ENCODE peak calls at places on chromosomes 7 and 10, in four cellular contexts. E is body of pancreas, J is uterus, N is Panc1. P is an unnamed sample.

GRCh38 chr7:143884978-143885559 is 16.9 kb downstream of the TCAF1 start:
- DNase-seq in E (peak; percentile 42), J (peak; percentile 61), N (no peak), P (no peak)

GRCh38 chr10:48805848-48806247 is 121.2 kb downstream of the WDFY4 start:
- DNase-seq in E (no peak), J (no peak), N (no peak), P (no peak)

GRCh38 chr10:26391701-26392695 is 46.1 kb upstream of the APBB1IP start:
- DNase-seq in E (no peak), J (no peak), N (no peak), P (no peak)

GRCh38 chr10:77763453-77764430 is 126.1 kb upstream of the KCNMA1 start:
- DNase-seq in E (no peak), J (no peak), N (no peak), P (no peak)

GRCh38 chr7:17369686-17370426 is 71.4 kb downstream of the AHR start:
- DNase-seq in E (no peak), J (peak; percentile 24), N (no peak), P (no peak)

GRCh38 chr10:28842321-28842720 is 165.0 kb downstream of the BAMBI start:
- DNase-seq in E (no peak), J (no peak), N (no peak), P (no peak)

GRCh38 chr10:101759354-101760247 is 16.3 kb downstream of the FGF8 start:
- DNase-seq in E (no peak), J (no peak), N (no peak), P (no peak)

GRCh38 chr7:75995052-75995471 is 667 bp upstream of the TMEM120A start:
- DNase-seq in E (no peak), J (peak; percentile 38), N (no peak), P (no peak)

GRCh38 chr7:96026606-96027005 is 254.3 kb downstream of the DYNC1I1 start:
- DNase-seq in E (no peak), J (no peak), N (no peak), P (no peak)

GRCh38 chr10:94027197-94027596 is 33.5 kb downstream of the PLCE1 start:
- DNase-seq in E (no peak), J (no peak), N (no peak), P (no peak)

GRCh38 chr7:80960228-80960627 is 41.4 kb upstream of the SEMA3C start:
- DNase-seq in E (no peak), J (no peak), N (no peak), P (no peak)

GRCh38 chr7:25949672-25950487 is 202.1 kb upstream of the NFE2L3 start:
- DNase-seq in E (peak; percentile 80), J (no peak), N (no peak), P (no peak)

GRCh38 chr7:63900394-63901203 is 98.0 kb upstream of the ZNF722 start:
- DNase-seq in E (peak; percentile 97), J (peak; percentile 75), N (peak; percentile 46), P (peak; percentile 86)

GRCh38 chr7:28533731-28534531 is 121.6 kb downstream of the CREB5 start:
- DNase-seq in E (peak; percentile 23), J (peak; percentile 46), N (no peak), P (no peak)

GRCh38 chr10:125232841-125233240 is 72.5 kb upstream of the CTBP2 start:
- DNase-seq in E (no peak), J (no peak), N (no peak), P (no peak)

GRCh38 chr7:134885967-134886352 is 100.3 kb upstream of the AGBL3 start:
- DNase-seq in E (no peak), J (peak; percentile 61), N (no peak), P (no peak)

GRCh38 chr7:150788474-150789269 is 11.5 kb downstream of the TMEM176B start:
- DNase-seq in E (peak; percentile 50), J (peak; percentile 44), N (no peak), P (no peak)

GRCh38 chr10:66586073-66586472 is 339.8 kb upstream of the LRRTM3 start:
- DNase-seq in E (peak; percentile 70), J (no peak), N (no peak), P (no peak)

GRCh38 chr10:93438796-93439253 is 43.3 kb downstream of the MYOF start:
- DNase-seq in E (peak; percentile 81), J (peak; percentile 61), N (no peak), P (no peak)

GRCh38 chr7:110987130-110987693 is 103.7 kb upstream of the LRRN3 start:
- DNase-seq in E (no peak), J (no peak), N (no peak), P (no peak)

GRCh38 chr10:68082815-68083395 is 7.8 kb upstream of the HERC4 start:
- DNase-seq in E (no peak), J (no peak), N (no peak), P (no peak)

GRCh38 chr10:89283174-89283987 is 18.5 kb upstream of the IFIT2 start:
- DNase-seq in E (no peak), J (no peak), N (no peak), P (no peak)

GRCh38 chr10:112639291-112639690 is 192.3 kb downstream of the VTI1A start:
- DNase-seq in E (no peak), J (no peak), N (no peak), P (no peak)

GRCh38 chr10:100670828-100671479 is 74.4 kb upstream of the PAX2 start:
- DNase-seq in E (peak; percentile 54), J (no peak), N (no peak), P (peak; percentile 65)

GRCh38 chr7:29771081-29771832 is 35.1 kb upstream of the WIPF3 start:
- DNase-seq in E (no peak), J (no peak), N (no peak), P (no peak)

GRCh38 chr10:36251068-36251467 is 609.0 kb upstream of the FZD8 start:
- DNase-seq in E (no peak), J (no peak), N (no peak), P (no peak)

GRCh38 chr10:65620404-65621048 is 1305.3 kb upstream of the LRRTM3 start:
- DNase-seq in E (no peak), J (no peak), N (no peak), P (no peak)

GRCh38 chr7:51430480-51431086 is 114.0 kb upstream of the COBL start:
- DNase-seq in E (peak; percentile 42), J (no peak), N (peak; percentile 39), P (no peak)

GRCh38 chr7:131302876-131303707 is 24.6 kb upstream of the MKLN1 start:
- DNase-seq in E (peak; percentile 71), J (no peak), N (no peak), P (no peak)
- TF ChIP-seq CTCF in E (peak; percentile 62), J (peak; percentile 47), N (peak; percentile 81), P (peak; percentile 10)

GRCh38 chr10:86348321-86349210 is 18.0 kb downstream of the GRID1 start:
- DNase-seq in E (no peak), J (no peak), N (no peak), P (no peak)
- TF ChIP-seq CTCF in E (no peak), J (no peak), N (peak; percentile 66), P (no peak)

GRCh38 chr10:15442056-15442455 is 71.0 kb upstream of the FAM171A1 start:
- DNase-seq in E (no peak), J (no peak), N (no peak), P (no peak)

GRCh38 chr10:15440204-15440711 is 69.2 kb upstream of the FAM171A1 start:
- DNase-seq in E (no peak), J (no peak), N (no peak), P (no peak)

GRCh38 chr10:15436696-15437095 is 65.6 kb upstream of the FAM171A1 start:
- DNase-seq in E (no peak), J (no peak), N (no peak), P (no peak)

GRCh38 chr10:15444105-15445021 is 73.3 kb upstream of the FAM171A1 start:
- DNase-seq in E (no peak), J (no peak), N (no peak), P (no peak)

DNA sequence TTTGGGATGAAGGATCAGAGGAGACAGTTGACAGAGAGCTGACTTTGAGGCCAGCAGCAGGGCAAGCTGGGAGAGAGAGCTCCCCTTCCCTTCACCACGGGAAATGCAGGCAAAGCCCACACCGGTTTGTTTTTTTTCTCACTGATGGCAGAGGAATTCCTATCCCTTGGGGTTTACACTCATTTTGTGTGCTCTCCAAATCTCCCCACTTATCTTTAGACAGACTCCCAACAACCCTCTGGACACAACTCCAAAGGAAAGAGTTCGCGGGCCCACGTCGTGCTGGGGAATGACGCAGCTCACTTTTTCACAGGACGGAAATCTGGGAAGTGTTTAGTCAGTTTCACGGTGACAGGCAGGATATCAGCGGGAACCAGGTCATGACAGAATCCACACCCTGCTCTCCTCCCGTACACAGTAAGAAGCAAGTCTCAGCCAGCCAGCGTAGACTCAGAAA is 68.3 kb upstream of the FAM171A1 start:
- DNase-seq in E (peak; percentile 17), J (peak; percentile 59), N (no peak), P (no peak)
- TF ChIP-seq CTCF in E (peak; percentile 21), J (no peak), N (peak; percentile 28), P (no peak)

DNA sequence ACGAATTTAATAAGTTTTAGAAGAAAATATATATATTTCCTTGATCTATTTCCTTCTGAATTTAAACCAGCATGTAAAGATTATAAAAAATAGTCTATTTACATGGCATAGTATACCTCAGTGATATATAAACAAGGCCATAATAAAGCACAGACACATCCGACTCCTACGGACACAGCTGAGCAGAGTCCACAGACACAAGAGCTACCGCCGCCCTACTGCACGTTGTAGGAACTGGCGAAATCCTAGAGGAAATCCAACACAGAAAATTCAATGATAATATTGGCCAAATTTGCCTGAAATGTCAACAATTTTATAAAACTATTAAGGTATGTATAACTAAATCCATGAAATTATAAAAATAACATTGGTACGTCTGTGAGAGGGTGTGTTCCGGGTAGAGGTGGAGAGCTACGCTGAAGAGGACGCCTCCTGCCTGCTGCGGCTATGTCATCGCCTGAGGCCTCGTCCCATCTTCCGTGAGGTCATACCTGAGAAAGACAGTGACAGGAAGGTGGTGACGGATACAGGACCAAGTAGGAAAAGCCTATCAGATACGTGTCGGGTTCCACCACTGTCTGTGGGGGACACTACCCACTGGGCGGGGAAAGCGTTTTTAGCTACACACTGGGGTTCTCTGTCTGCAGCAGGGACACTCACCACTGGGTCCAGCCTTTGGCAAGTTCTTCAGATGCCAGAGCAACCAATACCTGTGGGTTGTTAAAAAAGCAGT is 29.3 kb upstream of the NCAPG2 start:
- DNase-seq in E (no peak), J (no peak), N (no peak), P (no peak)
- TF ChIP-seq CTCF in E (no peak), J (no peak), N (no peak), P (no peak)

P was measured in natural killer cell.